ENCODE peak calls at places on chromosome 7, in six cellular contexts. K, T, A, Q, P and V are unnamed samples. For H3K36me3, the result is how much of the 10 kb centered on the place peaks cover.

GRCh38 chr7:4077980-4078379 is 604.1 kb upstream of the FOXK1 start:
- DNase-seq in K (no peak), T (no peak), A (no peak), Q (no peak), P (no peak), V (no peak)

GRCh38 chr7:101629171-101629570 is at the start of gene MYL10:
- DNase-seq in K (no peak), T (no peak), A (no peak), Q (no peak), P (no peak), V (no peak)

GRCh38 chr7:117937726-117938483 is 64.7 kb upstream of the CTTNBP2 start:
- DNase-seq in K (no peak), T (no peak), A (no peak), Q (no peak), P (no peak), V (no peak)

GRCh38 chr7:137606061-137606674 is 240.6 kb downstream of the DGKI start:
- DNase-seq in K (no peak), T (peak), A (peak), Q (peak), P (no peak), V (peak)

GRCh38 chr7:121323934-121324333 is 4.9 kb upstream of the WNT16 start:
- DNase-seq in K (no peak), T (no peak), A (no peak), Q (no peak), P (no peak), V (no peak)

GRCh38 chr7:31761646-31762045 is 74.6 kb downstream of the PPP1R17 start:
- DNase-seq in K (peak), T (no peak), A (no peak), Q (no peak), P (no peak), V (no peak)

GRCh38 chr7:132732466-132732865 is 156.2 kb upstream of the PLXNA4 start:
- DNase-seq in K (no peak), T (no peak), A (no peak), Q (no peak), P (no peak), V (no peak)

GRCh38 chr7:137695942-137696341 is 150.8 kb downstream of the DGKI start:
- DNase-seq in K (no peak), T (no peak), A (no peak), Q (no peak), P (no peak), V (no peak)

GRCh38 chr7:12385364-12385786 is 18.3 kb downstream of the VWDE start:
- DNase-seq in K (no peak), T (no peak), A (no peak), Q (no peak), P (no peak), V (no peak)

GRCh38 chr7:81211617-81212016 is 292.8 kb upstream of the SEMA3C start:
- DNase-seq in K (no peak), T (no peak), A (no peak), Q (no peak), P (no peak), V (no peak)

GRCh38 chr7:38147005-38147404 is 31.0 kb upstream of the STARD3NL start:
- DNase-seq in K (no peak), T (no peak), A (no peak), Q (no peak), P (no peak), V (no peak)

GRCh38 chr7:103051520-103051919 is 23.1 kb downstream of the FBXL13 start:
- DNase-seq in K (no peak), T (no peak), A (no peak), Q (no peak), P (no peak), V (no peak)
- TF ChIP-seq CTCF in K (no peak), T (no peak), A (no peak), Q (no peak), P (no peak), V (no peak)

DNA sequence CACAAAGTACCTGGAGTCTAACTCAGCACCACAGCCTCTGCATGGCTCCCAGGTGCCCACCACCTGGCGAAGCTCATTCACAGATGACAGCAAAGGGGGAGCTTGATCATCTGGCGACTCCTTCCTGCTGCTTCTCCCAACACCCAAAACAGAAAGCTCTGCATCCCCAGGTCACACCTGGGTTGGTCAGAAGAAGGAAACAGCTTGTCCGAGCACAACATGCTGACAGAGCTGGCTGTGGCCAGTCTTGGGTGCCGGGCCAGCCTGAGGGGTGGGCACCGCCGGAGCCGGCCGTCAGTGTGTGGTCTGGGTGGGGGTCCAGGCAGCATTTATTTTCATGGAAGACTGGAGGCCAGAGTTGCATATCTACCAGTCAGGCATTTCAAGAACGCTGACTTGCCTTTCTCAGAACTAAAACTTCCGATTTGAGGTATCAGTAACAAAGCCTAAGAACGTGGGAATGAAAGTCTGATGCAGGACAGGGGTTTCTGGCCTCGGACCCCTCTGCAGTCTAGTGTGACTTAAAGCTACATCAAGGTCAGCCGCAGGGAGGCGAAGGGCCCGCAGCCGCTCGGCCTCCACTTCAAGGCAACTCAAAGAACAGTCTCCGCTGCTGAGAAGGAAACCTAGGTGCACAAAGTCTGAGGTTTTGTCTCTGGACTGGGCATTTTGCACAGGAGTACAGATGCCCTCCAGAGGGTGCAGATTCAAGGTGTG is 109.6 kb downstream of the CYTH3 start:
- DNase-seq in K (no peak), T (no peak), A (no peak), Q (no peak), P (no peak), V (no peak)
- H3K36me3 ChIP-seq in K (under half), T (under half), A (under half), Q (under half), P (under half), V (under half)

GRCh38 chr7:97973206-97973658 is 16.8 kb downstream of the OCM2 start:
- DNase-seq in K (peak), T (no peak), A (peak), Q (no peak), P (no peak), V (no peak)
- H3K4me3 ChIP-seq in K (peak), T (no peak), A (peak), Q (no peak), P (no peak), V (no peak)

DNA sequence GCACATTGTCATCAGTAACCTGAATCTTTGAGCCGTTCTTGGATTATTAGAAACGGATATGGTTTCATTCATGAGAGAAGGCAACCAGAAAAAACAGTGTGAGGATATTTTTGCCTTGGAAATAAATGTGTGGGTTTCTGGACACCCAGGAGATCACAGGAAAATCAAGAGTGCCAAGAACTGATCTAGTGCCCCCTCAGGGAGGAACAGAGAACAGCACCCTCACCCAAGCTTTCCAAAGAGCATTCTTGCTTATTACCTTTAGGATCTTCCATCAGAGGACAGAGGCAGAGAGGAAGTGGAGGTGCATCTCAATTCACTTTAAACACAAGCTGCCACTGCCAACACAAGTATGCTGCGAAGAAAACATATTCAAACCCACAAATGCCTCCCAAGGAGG is 851.5 kb upstream of the COBL start:
- DNase-seq in K (no peak), T (no peak), A (no peak), Q (no peak), P (no peak), V (no peak)
- TF ChIP-seq CTCF in K (no peak), T (peak), A (peak), Q (no peak), P (peak), V (no peak)

GRCh38 chr7:70764004-70764691 is 367.8 kb upstream of the GALNT17 start:
- DNase-seq in K (no peak), T (no peak), A (no peak), Q (no peak), P (no peak), V (peak)

GRCh38 chr7:70766694-70767093 is 365.2 kb upstream of the GALNT17 start:
- DNase-seq in K (no peak), T (no peak), A (no peak), Q (no peak), P (no peak), V (no peak)

GRCh38 chr7:70764701-70765208 is 367.2 kb upstream of the GALNT17 start:
- DNase-seq in K (no peak), T (no peak), A (no peak), Q (no peak), P (no peak), V (peak)

GRCh38 chr7:70765651-70766050 is 366.3 kb upstream of the GALNT17 start:
- DNase-seq in K (no peak), T (no peak), A (no peak), Q (no peak), P (no peak), V (no peak)

GRCh38 chr7:70766109-70766508 is 365.8 kb upstream of the GALNT17 start:
- DNase-seq in K (no peak), T (no peak), A (no peak), Q (no peak), P (no peak), V (no peak)
- H3K36me3 ChIP-seq in K (under half), T (under half), A (under half), Q (under half), P (under half), V (under half)

GRCh38 chr7:130491841-130492518 is at the start of gene MEST:
- DNase-seq in K (peak), T (no peak), A (no peak), Q (no peak), P (no peak), V (no peak)
- H3K4me3 ChIP-seq in K (peak), T (peak), A (no peak), Q (peak), P (no peak), V (peak)

DNA sequence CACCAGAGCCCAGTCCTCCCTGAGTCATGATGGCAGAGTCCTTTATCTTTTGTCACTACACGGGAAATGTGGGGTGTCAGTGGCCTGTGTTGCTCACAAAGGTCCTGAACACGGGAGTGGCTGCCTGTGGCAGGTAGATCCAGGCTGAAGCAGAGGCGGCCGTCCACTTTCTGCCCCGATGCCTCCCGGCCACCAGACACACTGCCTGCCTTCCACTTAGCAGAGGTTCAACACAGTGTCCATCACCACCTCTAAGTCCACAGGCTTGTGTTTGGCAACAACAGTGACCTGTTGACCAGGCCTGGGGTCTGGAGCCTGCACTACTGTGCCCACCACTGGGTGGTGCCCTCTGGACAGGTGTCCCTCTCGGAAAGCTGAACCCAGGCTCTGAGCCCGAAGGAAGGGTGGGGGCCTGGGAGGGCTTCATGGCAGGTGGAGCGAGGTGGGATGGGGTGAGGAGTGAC is 49.9 kb upstream of the CAMK2B start:
- DNase-seq in K (no peak), T (no peak), A (no peak), Q (no peak), P (no peak), V (no peak)
- TF ChIP-seq CTCF in K (no peak), T (peak), A (peak), Q (no peak), P (no peak), V (peak)

GRCh38 chr7:44391746-44392617 is 66.6 kb upstream of the CAMK2B start:
- DNase-seq in K (peak), T (no peak), A (no peak), Q (no peak), P (no peak), V (no peak)
- H3K36me3 ChIP-seq in K (under half), T (under half), A (under half), Q (under half), P (under half), V (under half)

DNA sequence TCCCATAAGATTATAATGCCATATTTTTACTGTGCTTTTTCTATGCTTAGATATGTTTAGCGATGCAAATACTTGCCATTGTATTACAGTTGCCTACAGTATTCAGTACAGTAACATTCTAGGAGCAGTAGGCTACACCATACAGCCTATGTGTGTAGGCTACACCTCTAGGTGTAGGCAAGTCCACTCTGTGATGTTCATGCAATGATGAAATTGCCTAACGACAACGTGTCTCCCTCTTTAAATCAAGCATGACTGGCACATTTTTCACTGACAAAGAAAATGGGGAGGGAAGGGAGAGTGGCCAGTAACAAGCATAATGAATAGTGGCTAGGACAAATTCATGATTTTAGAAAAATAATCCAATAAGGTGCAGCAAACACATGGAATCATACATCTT is 1.7 kb downstream of the NCAPG2 start:
- DNase-seq in K (no peak), T (no peak), A (no peak), Q (no peak), P (no peak), V (no peak)
- H3K4me3 ChIP-seq in K (no peak), T (no peak), A (peak), Q (no peak), P (no peak), V (peak)

GRCh38 chr7:93097388-93097787 is 20.4 kb downstream of the SAMD9 start:
- DNase-seq in K (no peak), T (no peak), A (no peak), Q (no peak), P (no peak), V (no peak)

GRCh38 chr7:93092757-93093370 is 24.9 kb downstream of the SAMD9 start:
- DNase-seq in K (no peak), T (no peak), A (peak), Q (no peak), P (no peak), V (no peak)
- TF ChIP-seq CTCF in K (no peak), T (peak), A (peak), Q (peak), P (peak), V (peak)